ENCODE peak calls at places on chromosomes 16 and 17, in nine cellular contexts. Z is AG09309, D is SK-N-SH, C is fibroblast of pulmonary artery, T is stomach, F is esophagus squamous epithelium, I is AG09319, G is lower leg skin, W is BJ. Y is an unnamed sample.

GRCh38 chr17:69326302-69327059 is 452 bp downstream of the ABCA5 start:
- DNase-seq in I (no peak), C (peak), F (no peak), W (peak), Z (no peak), G (no peak), T (peak), D (no peak), Y (no peak)

GRCh38 chr16:84467256-84467655 is 37.2 kb downstream of the MEAK7 start:
- DNase-seq in C (no peak), T (no peak), I (no peak), W (no peak), D (no peak), Z (no peak), F (no peak), G (no peak), Y (no peak)

GRCh38 chr16:88317619-88317977 is 65.2 kb upstream of the ZNF469 start:
- DNase-seq in W (peak), T (no peak), I (peak), Z (no peak), D (no peak), G (no peak), F (no peak), C (peak), Y (no peak)

GRCh38 chr17:19755821-19756510 is 7.9 kb upstream of the ALDH3A1 start:
- DNase-seq in D (no peak), G (no peak), I (no peak), Z (no peak), C (no peak), T (no peak), W (no peak), F (no peak), Y (peak)

GRCh38 chr17:40021471-40021961 is 6.3 kb downstream of the CSF3 start:
- DNase-seq in C (peak), I (peak), D (no peak), W (peak), T (no peak), G (no peak), Z (peak), F (no peak), Y (no peak)

GRCh38 chr17:3966720-3967363 is 2.6 kb upstream of the ATP2A3 start:
- DNase-seq in Z (no peak), G (no peak), I (no peak), D (no peak), T (peak), C (no peak), F (no peak), W (no peak), Y (no peak)

GRCh38 chr16:82660078-82660645 is 33.4 kb downstream of the CDH13 start:
- DNase-seq in F (no peak), W (no peak), G (no peak), T (no peak), D (no peak), C (peak), I (no peak), Z (no peak), Y (no peak)

GRCh38 chr16:89035013-89035697 is 58.1 kb upstream of the CBFA2T3 start:
- DNase-seq in D (no peak), F (no peak), C (no peak), Z (no peak), W (no peak), G (no peak), I (no peak), T (no peak), Y (no peak)

GRCh38 chr16:11743308-11744074 is 834 bp upstream of the TXNDC11 start:
- DNase-seq in F (peak), T (peak), G (no peak), W (no peak), D (peak), I (no peak), C (peak), Z (no peak), Y (peak)

GRCh38 chr17:1972429-1973160 is 52.5 kb downstream of the RTN4RL1 start:
- DNase-seq in W (no peak), I (no peak), G (no peak), Z (no peak), C (no peak), F (no peak), T (no peak), D (no peak), Y (no peak)

GRCh38 chr16:7566360-7566759 is 233.7 kb downstream of the RBFOX1 start:
- DNase-seq in G (no peak), W (no peak), F (no peak), C (no peak), Z (no peak), T (no peak), I (no peak), D (no peak), Y (no peak)

GRCh38 chr17:44071198-44071520 is 624 bp downstream of the G6PC3 start:
- DNase-seq in D (no peak), F (no peak), C (no peak), T (no peak), G (no peak), I (no peak), Z (no peak), W (peak), Y (no peak)

GRCh38 chr17:81285179-81285878 is 9.8 kb downstream of the SLC38A10 start:
- DNase-seq in I (no peak), D (no peak), C (peak), Z (no peak), F (no peak), W (no peak), T (peak), G (peak), Y (peak)

GRCh38 chr16:29820730-29821662 is 734 bp downstream of the MVP start:
- DNase-seq in W (no peak), D (no peak), T (peak), G (no peak), I (no peak), F (no peak), C (peak), Z (no peak), Y (no peak)

GRCh38 chr16:54136276-54136625 is 150.3 kb downstream of the IRX3 start:
- DNase-seq in I (no peak), T (no peak), W (no peak), C (peak), D (no peak), Z (no peak), G (no peak), F (no peak), Y (no peak)

GRCh38 chr16:15772579-15773293 is 84.1 kb downstream of the MYH11 start:
- DNase-seq in Z (no peak), F (no peak), D (no peak), T (no peak), W (no peak), I (no peak), C (no peak), G (no peak), Y (no peak)

GRCh38 chr17:74199306-74200092 is 4.0 kb upstream of the RPL38 start:
- DNase-seq in D (peak), F (no peak), T (peak), G (peak), I (no peak), Z (no peak), W (no peak), C (peak), Y (no peak)

GRCh38 chr17:50541402-50541915 is 5.5 kb upstream of the SPATA20 start:
- DNase-seq in W (no peak), F (no peak), D (peak), C (no peak), G (no peak), Z (no peak), I (no peak), T (no peak), Y (no peak)

GRCh38 chr17:1608676-1609075 is 20.0 kb downstream of the SLC43A2 start:
- DNase-seq in F (no peak), G (no peak), C (no peak), D (no peak), Z (no peak), I (no peak), W (no peak), T (no peak), Y (no peak)

GRCh38 chr17:8151641-8152111 is 528 bp downstream of the PER1 start:
- DNase-seq in D (no peak), T (peak), W (no peak), C (peak), Z (no peak), F (no peak), I (no peak), G (peak), Y (peak)

GRCh38 chr17:42843358-42843934 is 934 bp upstream of the AOC2 start:
- DNase-seq in Z (peak), T (no peak), I (peak), W (no peak), C (peak), F (no peak), D (peak), G (no peak), Y (no peak)
- TF ChIP-seq CTCF in Z (peak), T (peak), I (peak), W (peak), C (no peak), F (peak), D (peak), G (no peak), Y (peak)

GRCh38 chr16:67370686-67371085 is 22.6 kb downstream of the TPPP3 start:
- DNase-seq in T (no peak), D (no peak), C (no peak), Z (no peak), G (no peak), W (no peak), I (no peak), F (no peak), Y (no peak)

GRCh38 chr16:67375161-67375560 is 18.1 kb downstream of the TPPP3 start:
- DNase-seq in D (no peak), T (no peak), W (no peak), G (no peak), I (no peak), Z (no peak), C (no peak), F (no peak), Y (no peak)

GRCh38 chr16:67378642-67379041 is 14.7 kb downstream of the TPPP3 start:
- DNase-seq in I (no peak), T (no peak), D (no peak), F (no peak), C (no peak), G (no peak), Z (no peak), W (no peak), Y (no peak)

GRCh38 chr16:67372664-67373063 is 20.6 kb downstream of the TPPP3 start:
- DNase-seq in C (peak), I (peak), F (no peak), W (no peak), G (no peak), T (no peak), D (peak), Z (no peak), Y (no peak)
- TF ChIP-seq CTCF in C (peak), I (peak), F (peak), W (peak), G (no peak), T (peak), D (peak), Z (peak), Y (peak)

GRCh38 chr17:78364436-78365281 is 4.8 kb upstream of the SOCS3 start:
- DNase-seq in W (no peak), D (no peak), C (no peak), F (no peak), G (no peak), I (no peak), T (no peak), Z (no peak), Y (no peak)

GRCh38 chr17:78362232-78362631 is 2.4 kb upstream of the SOCS3 start:
- DNase-seq in Z (no peak), I (no peak), F (no peak), C (no peak), W (no peak), T (no peak), G (no peak), D (no peak), Y (no peak)

GRCh38 chr17:78360371-78361226 is 722 bp upstream of the SOCS3 start:
- DNase-seq in C (peak), W (no peak), G (peak), Z (no peak), T (peak), D (peak), I (no peak), F (peak), Y (peak)

GRCh38 chr17:78361227-78361683 is 1.4 kb upstream of the SOCS3 start:
- DNase-seq in W (no peak), I (no peak), D (peak), F (no peak), C (no peak), T (no peak), G (no peak), Z (no peak), Y (no peak)

DNA sequence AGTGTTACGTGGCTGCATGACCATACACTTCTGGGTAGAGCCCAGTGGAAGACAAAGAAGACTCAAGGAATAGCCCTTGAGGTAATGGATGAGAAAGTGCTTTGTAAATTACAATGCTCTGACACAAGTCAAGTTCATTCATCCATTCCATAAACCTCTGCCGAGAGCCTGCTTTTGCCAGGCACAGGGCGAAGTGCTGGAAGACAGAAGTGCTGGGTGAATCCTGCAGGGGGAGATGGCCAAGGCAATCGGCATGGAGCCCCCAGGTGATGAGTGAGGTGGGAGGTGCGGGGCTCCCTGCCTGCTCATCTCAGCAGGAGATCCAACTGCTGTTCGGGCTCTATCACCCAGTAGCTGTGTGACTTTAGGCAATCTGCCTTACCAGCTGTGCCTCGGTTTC is 2.8 kb upstream of the SOCS3 start:
- DNase-seq in G (no peak), W (no peak), Z (no peak), D (no peak), T (no peak), F (no peak), C (no peak), I (no peak), Y (no peak)
- TF ChIP-seq CTCF in G (no peak), W (no peak), Z (peak), D (peak), T (no peak), F (no peak), C (peak), I (no peak), Y (no peak)

GRCh38 chr17:76540381-76541300 is 797 bp downstream of the PRCD start:
- DNase-seq in F (no peak), D (peak), G (peak), C (peak), W (peak), I (peak), Z (peak), T (peak), Y (peak)
- TF ChIP-seq CTCF in F (no peak), D (peak), G (no peak), C (peak), W (no peak), I (peak), Z (peak), T (no peak), Y (no peak)

GRCh38 chr17:31148205-31148604 is 53.4 kb downstream of the NF1 start:
- DNase-seq in F (no peak), C (peak), I (no peak), G (no peak), D (no peak), W (no peak), Z (no peak), T (no peak), Y (no peak)
- TF ChIP-seq CTCF in F (no peak), C (no peak), I (no peak), G (no peak), D (no peak), W (no peak), Z (no peak), T (no peak), Y (no peak)